ENCODE peak calls at places on chromosomes 2 and 18, in six cellular contexts. D is occipital lobe; N is memory B cell; G is astrocyte of the cerebellum; T is effector memory CD8-positive, alpha-beta T cell; Z is colonic mucosa. W is an unnamed sample.

GRCh38 chr2:65579506-65580235 is 147.3 kb upstream of the SPRED2 start:
- DNase-seq in D (no peak), N (no peak), G (no peak), T (no peak), Z (no peak), W (no peak)

GRCh38 chr2:98148968-98149697 is 62.2 kb downstream of the VWA3B start:
- DNase-seq in D (peak), N (no peak), G (peak), T (no peak), Z (no peak), W (peak)

GRCh38 chr2:58475756-58476155 is 234.6 kb upstream of the FANCL start:
- DNase-seq in D (no peak), N (no peak), G (no peak), T (no peak), Z (no peak), W (no peak)

GRCh38 chr2:205675861-205676516 is 6.3 kb upstream of the NRP2 start:
- DNase-seq in D (no peak), N (no peak), G (peak), T (no peak), Z (peak), W (peak)

GRCh38 chr2:103875111-103875510 is 978.8 kb upstream of the POU3F3 start:
- DNase-seq in D (no peak), N (no peak), G (no peak), T (no peak), Z (no peak), W (no peak)

GRCh38 chr2:175930504-175930903 is 71.6 kb downstream of the LNPK start:
- DNase-seq in D (no peak), N (no peak), G (no peak), T (no peak), Z (no peak), W (no peak)

GRCh38 chr2:151905963-151906632 is 77.9 kb upstream of the ARL5A start:
- DNase-seq in D (no peak), N (no peak), G (no peak), T (no peak), Z (no peak), W (no peak)

GRCh38 chr2:38776531-38776930 is 1.5 kb upstream of the GEMIN6 start:
- DNase-seq in D (no peak), N (no peak), G (no peak), T (no peak), Z (no peak), W (no peak)

GRCh38 chr18:65124633-65125032 is 626.2 kb upstream of the CDH7 start:
- DNase-seq in D (no peak), N (no peak), G (no peak), T (no peak), Z (no peak), W (peak)

GRCh38 chr2:4951368-4951767 is 740.8 kb upstream of the SOX11 start:
- DNase-seq in D (no peak), N (no peak), G (no peak), T (no peak), Z (no peak), W (no peak)

GRCh38 chr2:33583194-33583938 is 15.7 kb downstream of the FAM98A start:
- DNase-seq in D (no peak), N (peak), G (peak), T (peak), Z (no peak), W (no peak)

GRCh38 chr2:51969349-51969748 is 937.4 kb upstream of the NRXN1 start:
- DNase-seq in D (no peak), N (no peak), G (no peak), T (no peak), Z (no peak), W (no peak)

GRCh38 chr2:37858197-37858711 is 66.8 kb upstream of the RMDN2 start:
- DNase-seq in D (no peak), N (no peak), G (peak), T (no peak), Z (no peak), W (no peak)

GRCh38 chr2:179446475-179447141 is 182.0 kb upstream of the SESTD1 start:
- DNase-seq in D (no peak), N (no peak), G (no peak), T (no peak), Z (no peak), W (no peak)

GRCh38 chr2:74535440-74535965 is 5.8 kb downstream of the HTRA2 start:
- DNase-seq in D (no peak), N (no peak), G (no peak), T (no peak), Z (no peak), W (no peak)

GRCh38 chr18:50986360-50987087 is 18.7 kb downstream of the ELAC1 start:
- DNase-seq in D (peak), N (no peak), G (no peak), T (no peak), Z (no peak), W (no peak)

W was measured in H4.